ENCODE peak calls at places on chromosomes 5 and 9, in five cellular contexts. S is left colon; U is KBM-7; P is ovary; D is CD8-positive, alpha-beta T cell. Q is an unnamed sample.

GRCh38 chr9:68711281-68711680 is 6.2 kb downstream of the PIP5K1B start:
- DNase-seq in S (no peak), U (no peak), P (no peak), D (no peak), Q (no peak)

GRCh38 chr9:123033864-123034598 is 564 bp downstream of the GPR21 start:
- DNase-seq in S (no peak), U (no peak), P (no peak), D (no peak), Q (no peak)

GRCh38 chr5:56543431-56544385 is 271.6 kb upstream of the MAP3K1 start:
- DNase-seq in S (no peak), U (no peak), P (no peak), D (no peak), Q (peak; percentile 17)

GRCh38 chr5:73515232-73515631 is 17.0 kb downstream of the BTF3 start:
- DNase-seq in S (peak; percentile 43), U (no peak), P (no peak), D (no peak), Q (peak; percentile 38)

GRCh38 chr9:35675732-35676392 is 2.1 kb downstream of the CA9 start:
- DNase-seq in S (peak; percentile 62), U (no peak), P (peak; percentile 69), D (peak; percentile 40), Q (no peak)

GRCh38 chr5:149749481-149750365 is 19.6 kb downstream of the PPARGC1B start:
- DNase-seq in S (no peak), U (no peak), P (no peak), D (no peak), Q (peak; percentile 34)

GRCh38 chr5:139886213-139886612 is 90.6 kb downstream of the PSD2 start:
- DNase-seq in S (no peak), U (no peak), P (no peak), D (no peak), Q (no peak)

GRCh38 chr9:122444366-122444765 is 33.4 kb downstream of the OR1J1 start:
- DNase-seq in S (no peak), U (no peak), P (no peak), D (no peak), Q (no peak)

GRCh38 chr9:116087751-116088194 is 65.8 kb upstream of the PAPPA start:
- DNase-seq in S (no peak), U (no peak), P (no peak), D (no peak), Q (no peak)

GRCh38 chr9:131951905-131952304 is 127.8 kb downstream of the MED27 start:
- DNase-seq in S (no peak), U (no peak), P (no peak), D (no peak), Q (no peak)

GRCh38 chr9:92146610-92147009 is 31.4 kb upstream of the SPTLC1 start:
- DNase-seq in S (no peak), U (peak; percentile 39), P (peak; percentile 52), D (no peak), Q (peak; percentile 48)

GRCh38 chr9:109705515-109705914 is 74.5 kb upstream of the PALM2AKAP2 start:
- DNase-seq in S (no peak), U (no peak), P (no peak), D (no peak), Q (peak; percentile 46)

GRCh38 chr9:78664370-78664769 is 367.4 kb downstream of the PSAT1 start:
- DNase-seq in S (no peak), U (no peak), P (no peak), D (no peak), Q (no peak)

Q was measured in MV-4-11.